ENCODE peak calls at places on chromosomes 6 and 20, in ten cellular contexts. One of them, this sample, is unnamed.

GRCh38 chr20:37417146-37417856 is 71.4 kb downstream of the SRC start:
- DNase-seq in activated naive CD4-positive, alpha-beta T cell treated with anti-CD3 and anti-CD28 coated beads for 36 hours: no peak
- DNase-seq in NCI-H1105: no peak
- DNase-seq in fibroblast of lung: no peak
- DNase-seq in WTC11: no peak
- DNase-seq in ecto neural progenitor cell: no peak
- DNase-seq in stimulated activated CD8-positive, alpha-beta memory T cell treated with anti-CD3 and anti-CD28 coated beads, Interleukin-4, amount 100 ng/mL, for 24 hours: no peak
- DNase-seq in GM13976: no peak
- DNase-seq in astrocyte of the hippocampus: no peak
- DNase-seq in EL: no peak
- DNase-seq in this sample: no peak

GRCh38 chr6:40844241-40844640 is 194.8 kb downstream of the UNC5CL start:
- DNase-seq in GM13976: no peak
- DNase-seq in stimulated activated CD8-positive, alpha-beta memory T cell treated with anti-CD3 and anti-CD28 coated beads, Interleukin-4, amount 100 ng/mL, for 24 hours: no peak
- DNase-seq in WTC11: no peak
- DNase-seq in fibroblast of lung: no peak
- DNase-seq in EL: no peak
- DNase-seq in NCI-H1105: no peak
- DNase-seq in astrocyte of the hippocampus: no peak
- DNase-seq in activated naive CD4-positive, alpha-beta T cell treated with anti-CD3 and anti-CD28 coated beads for 36 hours: no peak
- DNase-seq in ecto neural progenitor cell: no peak
- DNase-seq in this sample: no peak

GRCh38 chr6:35368038-35368887 is 25.9 kb downstream of the PPARD start:
- DNase-seq in WTC11: no peak
- DNase-seq in activated naive CD4-positive, alpha-beta T cell treated with anti-CD3 and anti-CD28 coated beads for 36 hours: peak
- DNase-seq in ecto neural progenitor cell: no peak
- DNase-seq in EL: peak
- DNase-seq in GM13976: peak
- DNase-seq in astrocyte of the hippocampus: peak
- DNase-seq in stimulated activated CD8-positive, alpha-beta memory T cell treated with anti-CD3 and anti-CD28 coated beads, Interleukin-4, amount 100 ng/mL, for 24 hours: no peak
- DNase-seq in fibroblast of lung: peak
- DNase-seq in NCI-H1105: no peak
- DNase-seq in this sample: no peak

GRCh38 chr6:140462495-140463311 is 1088.3 kb upstream of the CITED2 start:
- DNase-seq in WTC11: no peak
- DNase-seq in stimulated activated CD8-positive, alpha-beta memory T cell treated with anti-CD3 and anti-CD28 coated beads, Interleukin-4, amount 100 ng/mL, for 24 hours: no peak
- DNase-seq in astrocyte of the hippocampus: peak
- DNase-seq in activated naive CD4-positive, alpha-beta T cell treated with anti-CD3 and anti-CD28 coated beads for 36 hours: no peak
- DNase-seq in GM13976: no peak
- DNase-seq in ecto neural progenitor cell: no peak
- DNase-seq in fibroblast of lung: peak
- DNase-seq in EL: peak
- DNase-seq in NCI-H1105: peak
- DNase-seq in this sample: no peak

GRCh38 chr6:14775528-14775927 is 470.3 kb upstream of the JARID2 start:
- DNase-seq in stimulated activated CD8-positive, alpha-beta memory T cell treated with anti-CD3 and anti-CD28 coated beads, Interleukin-4, amount 100 ng/mL, for 24 hours: no peak
- DNase-seq in GM13976: no peak
- DNase-seq in WTC11: no peak
- DNase-seq in astrocyte of the hippocampus: no peak
- DNase-seq in ecto neural progenitor cell: no peak
- DNase-seq in activated naive CD4-positive, alpha-beta T cell treated with anti-CD3 and anti-CD28 coated beads for 36 hours: no peak
- DNase-seq in EL: no peak
- DNase-seq in fibroblast of lung: no peak
- DNase-seq in NCI-H1105: peak
- DNase-seq in this sample: no peak

GRCh38 chr6:31580807-31581437 is 1.3 kb downstream of the LTB start:
- DNase-seq in activated naive CD4-positive, alpha-beta T cell treated with anti-CD3 and anti-CD28 coated beads for 36 hours: peak
- DNase-seq in ecto neural progenitor cell: peak
- DNase-seq in GM13976: peak
- DNase-seq in astrocyte of the hippocampus: peak
- DNase-seq in stimulated activated CD8-positive, alpha-beta memory T cell treated with anti-CD3 and anti-CD28 coated beads, Interleukin-4, amount 100 ng/mL, for 24 hours: peak
- DNase-seq in NCI-H1105: peak
- DNase-seq in fibroblast of lung: peak
- DNase-seq in WTC11: peak
- DNase-seq in EL: peak
- DNase-seq in this sample: no peak

GRCh38 chr20:7090753-7091310 is 323.3 kb downstream of the BMP2 start:
- DNase-seq in GM13976: no peak
- DNase-seq in activated naive CD4-positive, alpha-beta T cell treated with anti-CD3 and anti-CD28 coated beads for 36 hours: no peak
- DNase-seq in ecto neural progenitor cell: no peak
- DNase-seq in fibroblast of lung: no peak
- DNase-seq in astrocyte of the hippocampus: no peak
- DNase-seq in EL: no peak
- DNase-seq in stimulated activated CD8-positive, alpha-beta memory T cell treated with anti-CD3 and anti-CD28 coated beads, Interleukin-4, amount 100 ng/mL, for 24 hours: no peak
- DNase-seq in NCI-H1105: no peak
- DNase-seq in WTC11: no peak
- DNase-seq in this sample: no peak

GRCh38 chr20:63132131-63132714 is 83.7 kb downstream of the YTHDF1 start:
- DNase-seq in astrocyte of the hippocampus: no peak
- DNase-seq in EL: no peak
- DNase-seq in stimulated activated CD8-positive, alpha-beta memory T cell treated with anti-CD3 and anti-CD28 coated beads, Interleukin-4, amount 100 ng/mL, for 24 hours: no peak
- DNase-seq in NCI-H1105: no peak
- DNase-seq in fibroblast of lung: no peak
- DNase-seq in ecto neural progenitor cell: no peak
- DNase-seq in WTC11: peak
- DNase-seq in activated naive CD4-positive, alpha-beta T cell treated with anti-CD3 and anti-CD28 coated beads for 36 hours: no peak
- DNase-seq in GM13976: no peak
- DNase-seq in this sample: no peak

GRCh38 chr6:31948753-31949413 is 3.0 kb downstream of the CFB start:
- DNase-seq in activated naive CD4-positive, alpha-beta T cell treated with anti-CD3 and anti-CD28 coated beads for 36 hours: no peak
- DNase-seq in NCI-H1105: no peak
- DNase-seq in ecto neural progenitor cell: no peak
- DNase-seq in GM13976: no peak
- DNase-seq in WTC11: no peak
- DNase-seq in stimulated activated CD8-positive, alpha-beta memory T cell treated with anti-CD3 and anti-CD28 coated beads, Interleukin-4, amount 100 ng/mL, for 24 hours: no peak
- DNase-seq in astrocyte of the hippocampus: no peak
- DNase-seq in fibroblast of lung: peak
- DNase-seq in EL: peak
- DNase-seq in this sample: no peak

GRCh38 chr6:158468666-158469065 is 91.2 kb upstream of the TMEM181 start:
- DNase-seq in EL: peak
- DNase-seq in stimulated activated CD8-positive, alpha-beta memory T cell treated with anti-CD3 and anti-CD28 coated beads, Interleukin-4, amount 100 ng/mL, for 24 hours: no peak
- DNase-seq in fibroblast of lung: no peak
- DNase-seq in ecto neural progenitor cell: no peak
- DNase-seq in activated naive CD4-positive, alpha-beta T cell treated with anti-CD3 and anti-CD28 coated beads for 36 hours: peak
- DNase-seq in WTC11: no peak
- DNase-seq in GM13976: no peak
- DNase-seq in NCI-H1105: peak
- DNase-seq in astrocyte of the hippocampus: no peak
- DNase-seq in this sample: no peak

GRCh38 chr6:98530732-98531131 is 303.6 kb upstream of the POU3F2 start:
- DNase-seq in astrocyte of the hippocampus: no peak
- DNase-seq in EL: no peak
- DNase-seq in WTC11: no peak
- DNase-seq in GM13976: no peak
- DNase-seq in NCI-H1105: no peak
- DNase-seq in fibroblast of lung: no peak
- DNase-seq in activated naive CD4-positive, alpha-beta T cell treated with anti-CD3 and anti-CD28 coated beads for 36 hours: no peak
- DNase-seq in stimulated activated CD8-positive, alpha-beta memory T cell treated with anti-CD3 and anti-CD28 coated beads, Interleukin-4, amount 100 ng/mL, for 24 hours: no peak
- DNase-seq in ecto neural progenitor cell: no peak
- DNase-seq in this sample: no peak

GRCh38 chr6:154379585-154379984 is 23.0 kb upstream of the IPCEF1 start:
- DNase-seq in ecto neural progenitor cell: no peak
- DNase-seq in astrocyte of the hippocampus: no peak
- DNase-seq in WTC11: no peak
- DNase-seq in stimulated activated CD8-positive, alpha-beta memory T cell treated with anti-CD3 and anti-CD28 coated beads, Interleukin-4, amount 100 ng/mL, for 24 hours: no peak
- DNase-seq in NCI-H1105: no peak
- DNase-seq in activated naive CD4-positive, alpha-beta T cell treated with anti-CD3 and anti-CD28 coated beads for 36 hours: no peak
- DNase-seq in GM13976: no peak
- DNase-seq in fibroblast of lung: no peak
- DNase-seq in EL: no peak
- DNase-seq in this sample: no peak

GRCh38 chr6:26183581-26184408 is 96.6 kb downstream of the HFE start:
- DNase-seq in NCI-H1105: peak
- DNase-seq in EL: peak
- DNase-seq in WTC11: peak
- DNase-seq in activated naive CD4-positive, alpha-beta T cell treated with anti-CD3 and anti-CD28 coated beads for 36 hours: peak
- DNase-seq in stimulated activated CD8-positive, alpha-beta memory T cell treated with anti-CD3 and anti-CD28 coated beads, Interleukin-4, amount 100 ng/mL, for 24 hours: peak
- DNase-seq in fibroblast of lung: peak
- DNase-seq in GM13976: peak
- DNase-seq in astrocyte of the hippocampus: peak
- DNase-seq in ecto neural progenitor cell: peak
- DNase-seq in this sample: no peak

GRCh38 chr20:46635514-46636091 is 15.7 kb downstream of the SLC13A3 start:
- DNase-seq in fibroblast of lung: peak
- DNase-seq in EL: no peak
- DNase-seq in WTC11: no peak
- DNase-seq in activated naive CD4-positive, alpha-beta T cell treated with anti-CD3 and anti-CD28 coated beads for 36 hours: no peak
- DNase-seq in stimulated activated CD8-positive, alpha-beta memory T cell treated with anti-CD3 and anti-CD28 coated beads, Interleukin-4, amount 100 ng/mL, for 24 hours: no peak
- DNase-seq in ecto neural progenitor cell: no peak
- DNase-seq in astrocyte of the hippocampus: peak
- DNase-seq in NCI-H1105: no peak
- DNase-seq in GM13976: no peak
- DNase-seq in this sample: peak

GRCh38 chr20:49187330-49188100 is 619 bp downstream of the STAU1 start:
- DNase-seq in GM13976: peak
- DNase-seq in ecto neural progenitor cell: no peak
- DNase-seq in fibroblast of lung: peak
- DNase-seq in stimulated activated CD8-positive, alpha-beta memory T cell treated with anti-CD3 and anti-CD28 coated beads, Interleukin-4, amount 100 ng/mL, for 24 hours: no peak
- DNase-seq in EL: no peak
- DNase-seq in activated naive CD4-positive, alpha-beta T cell treated with anti-CD3 and anti-CD28 coated beads for 36 hours: peak
- DNase-seq in astrocyte of the hippocampus: peak
- DNase-seq in WTC11: no peak
- DNase-seq in NCI-H1105: no peak
- DNase-seq in this sample: no peak

This sample was measured in vagina.